ENCODE peak calls at places on chromosomes 5 and 9, in seven cellular contexts. S is CD8-positive, alpha-beta T cell; A is tibial nerve; B is fibroblast of mammary gland; N is testis; K is CD4-positive, alpha-beta T cell; X is GM23338. P is an unnamed sample.

GRCh38 chr5:179242676-179243075 is 102.6 kb downstream of the ADAMTS2 start:
- DNase-seq in S (no peak), B (no peak), X (no peak), N (no peak), K (no peak), A (no peak), P (no peak)

GRCh38 chr9:77488439-77489126 is 159.5 kb downstream of the GNA14 start:
- DNase-seq in A (no peak), S (no peak), X (peak), N (no peak), K (no peak), B (peak), P (no peak)

GRCh38 chr5:180334751-180335613 is 18.2 kb downstream of the GFPT2 start:
- DNase-seq in N (no peak), K (no peak), A (no peak), X (no peak), S (no peak), B (no peak), P (no peak)

GRCh38 chr5:157230610-157231009 is 35.3 kb upstream of the CYFIP2 start:
- DNase-seq in B (no peak), X (no peak), K (no peak), N (no peak), A (no peak), S (no peak), P (no peak)

GRCh38 chr9:3939820-3940219 is 360.0 kb downstream of the GLIS3 start:
- DNase-seq in N (no peak), B (no peak), X (no peak), K (no peak), A (no peak), S (no peak), P (no peak)

GRCh38 chr5:135434591-135435466 is 12.3 kb downstream of the DCANP1 start:
- DNase-seq in K (no peak), N (no peak), A (no peak), S (no peak), B (peak), X (no peak), P (no peak)

GRCh38 chr5:125045647-125046046 is 299.2 kb upstream of the ZNF608 start:
- DNase-seq in A (no peak), X (no peak), K (no peak), B (no peak), S (no peak), N (no peak), P (no peak)

GRCh38 chr5:150559701-150560100 is 51.8 kb downstream of the NDST1 start:
- DNase-seq in K (no peak), X (no peak), N (no peak), A (no peak), B (peak), S (no peak), P (no peak)

GRCh38 chr5:74396913-74397606 is 243.5 kb downstream of the ENC1 start:
- DNase-seq in A (no peak), K (no peak), X (no peak), S (no peak), N (no peak), B (peak), P (no peak)

GRCh38 chr5:74393943-74394342 is 246.6 kb downstream of the ENC1 start:
- DNase-seq in A (no peak), S (no peak), K (no peak), X (no peak), N (no peak), B (no peak), P (no peak)

GRCh38 chr5:74394543-74394923 is 246.0 kb downstream of the ENC1 start:
- DNase-seq in X (peak), S (no peak), K (no peak), B (no peak), A (no peak), N (no peak), P (no peak)

GRCh38 chr5:74392698-74393431 is 247.7 kb downstream of the ENC1 start:
- DNase-seq in N (no peak), K (no peak), X (no peak), S (no peak), A (no peak), B (peak), P (no peak)

GRCh38 chr5:74394924-74395880 is 245.3 kb downstream of the ENC1 start:
- DNase-seq in B (no peak), A (no peak), X (peak), S (no peak), K (no peak), N (no peak), P (peak)
- TF ChIP-seq CTCF in B (no peak), A (no peak), X (peak), S (no peak), K (peak), N (no peak), P (peak)

GRCh38 chr9:71355884-71356283 is 234.5 kb upstream of the TRPM3 start:
- DNase-seq in N (no peak), K (no peak), X (peak), S (no peak), A (no peak), B (no peak), P (peak)
- TF ChIP-seq CTCF in N (no peak), K (no peak), X (peak), S (no peak), A (no peak), B (no peak), P (peak)

GRCh38 chr5:140227046-140227445 is 52.1 kb downstream of the CYSTM1 start:
- DNase-seq in K (no peak), B (no peak), S (no peak), A (no peak), N (no peak), X (peak), P (no peak)
- TF ChIP-seq CTCF in K (no peak), B (no peak), S (no peak), A (no peak), N (no peak), X (peak), P (no peak)

GRCh38 chr5:174527936-174528557 is 196.3 kb upstream of the MSX2 start:
- DNase-seq in N (no peak), S (no peak), B (no peak), K (no peak), A (no peak), X (no peak), P (no peak)

GRCh38 chr5:174520420-174521396 is 203.7 kb upstream of the MSX2 start:
- DNase-seq in X (peak), N (peak), S (no peak), A (no peak), B (no peak), K (no peak), P (no peak)

GRCh38 chr5:174522641-174523260 is 201.6 kb upstream of the MSX2 start:
- DNase-seq in S (no peak), A (no peak), K (no peak), X (no peak), N (no peak), B (no peak), P (no peak)

GRCh38 chr5:174526177-174526576 is 198.2 kb upstream of the MSX2 start:
- DNase-seq in K (no peak), X (no peak), N (no peak), A (no peak), B (no peak), S (no peak), P (no peak)

DNA sequence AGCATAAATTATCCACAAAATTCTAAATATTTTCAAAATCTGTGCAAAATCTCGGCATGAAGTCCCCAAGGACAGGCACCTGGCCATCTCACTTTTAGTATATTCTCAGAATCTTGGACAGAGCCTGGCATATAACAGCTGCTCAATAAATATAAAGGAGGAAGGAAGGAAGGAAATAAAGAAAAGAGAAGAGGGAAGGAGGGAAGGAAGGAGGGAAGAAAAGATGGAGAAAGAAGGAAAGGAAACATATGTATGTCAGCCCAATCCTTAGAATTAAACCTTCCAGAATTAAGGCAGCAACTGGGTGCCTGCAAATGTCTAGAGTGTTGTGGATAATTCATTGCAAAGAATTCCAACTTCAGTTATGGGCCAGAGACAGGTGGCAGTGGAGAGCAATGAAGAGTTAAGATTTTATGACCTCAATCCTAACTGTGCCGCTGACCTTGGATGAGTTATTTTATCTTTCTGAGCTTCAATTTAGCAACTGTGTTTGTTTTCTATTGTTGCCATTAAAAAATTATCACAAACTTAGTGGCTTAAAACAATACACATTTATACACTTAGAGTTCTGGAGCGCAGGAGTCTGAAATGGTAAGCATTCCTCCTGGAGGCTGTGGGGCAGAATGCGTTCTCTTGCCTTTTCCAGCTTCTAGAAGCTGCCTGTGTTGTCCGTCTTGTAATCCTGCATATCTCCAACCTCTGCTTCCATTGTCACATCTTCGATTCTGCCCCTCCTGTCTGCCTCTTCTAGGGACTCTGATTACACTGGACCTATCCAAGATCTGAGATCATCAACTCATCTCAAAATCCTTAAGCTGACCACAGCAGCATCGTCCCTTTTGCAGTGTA is 200.8 kb upstream of the MSX2 start:
- DNase-seq in K (no peak), N (peak), A (no peak), X (no peak), B (no peak), S (no peak), P (no peak)
- TF ChIP-seq CTCF in K (no peak), N (no peak), A (no peak), X (peak), B (peak), S (no peak), P (no peak)

GRCh38 chr5:65209341-65209740 is 272.4 kb downstream of the ADAMTS6 start:
- DNase-seq in B (peak), N (no peak), A (no peak), X (no peak), S (no peak), K (no peak), P (no peak)

GRCh38 chr5:65213921-65214525 is 267.7 kb downstream of the ADAMTS6 start:
- DNase-seq in N (peak), S (no peak), K (no peak), A (no peak), B (peak), X (peak), P (peak)
- TF ChIP-seq CTCF in N (peak), S (no peak), K (no peak), A (peak), B (peak), X (peak), P (peak)

P was measured in endothelial cell.